ENCODE peak calls at places on chromosomes 16 and 17, in nine cellular contexts. O is CD4-positive, alpha-beta memory T cell; C is heart left ventricle; E is heart right ventricle; T is endodermal cell; Y is spleen; J is tibial artery; P is psoas muscle; I is effector memory CD4-positive, alpha-beta T cell. W is an unnamed sample. For H3K4me1, the result is how much of the 10 kb centered on the place peaks cover.

GRCh38 chr17:4509923-4510614 is 11.4 kb downstream of the SPNS2 start:
- DNase-seq in O (no peak), C (peak), E (peak), T (no peak), Y (peak), J (peak), P (peak), I (no peak), W (no peak)

GRCh38 chr16:48165961-48166578 is 10.3 kb upstream of the ABCC12 start:
- DNase-seq in O (no peak), C (no peak), E (no peak), T (no peak), Y (no peak), J (no peak), P (no peak), I (no peak), W (no peak)

GRCh38 chr17:65000798-65001197 is 55.7 kb downstream of the GNA13 start:
- DNase-seq in O (no peak), C (no peak), E (no peak), T (no peak), Y (no peak), J (no peak), P (no peak), I (no peak), W (no peak)

GRCh38 chr17:67642488-67642887 is 75.2 kb upstream of the NOL11 start:
- DNase-seq in O (no peak), C (no peak), E (no peak), T (no peak), Y (no peak), J (no peak), P (no peak), I (no peak), W (no peak)

GRCh38 chr16:31182391-31182790 is 2.5 kb downstream of the FUS start:
- DNase-seq in O (no peak), C (no peak), E (no peak), T (no peak), Y (no peak), J (no peak), P (no peak), I (no peak), W (no peak)

GRCh38 chr17:50147841-50148225 is 2.6 kb downstream of the PPP1R9B start:
- DNase-seq in O (no peak), C (peak), E (no peak), T (no peak), Y (no peak), J (no peak), P (no peak), I (no peak), W (no peak)

GRCh38 chr17:33284022-33284421 is 9.1 kb downstream of the ASIC2 start:
- DNase-seq in O (no peak), C (peak), E (no peak), T (no peak), Y (no peak), J (peak), P (peak), I (no peak), W (no peak)

GRCh38 chr17:27914382-27914781 is 21.2 kb upstream of the LYRM9 start:
- DNase-seq in O (no peak), C (no peak), E (no peak), T (no peak), Y (no peak), J (no peak), P (no peak), I (no peak), W (no peak)

GRCh38 chr16:65697061-65697460 is 575.2 kb upstream of the CDH11 start:
- DNase-seq in O (no peak), C (no peak), E (no peak), T (no peak), Y (no peak), J (no peak), P (no peak), I (no peak), W (no peak)

GRCh38 chr17:68054296-68054900 is 18.9 kb downstream of the KPNA2 start:
- DNase-seq in O (no peak), C (no peak), E (no peak), T (no peak), Y (no peak), J (no peak), P (no peak), I (no peak), W (no peak)

GRCh38 chr16:65069090-65069489 is 52.8 kb downstream of the CDH11 start:
- DNase-seq in O (no peak), C (no peak), E (no peak), T (no peak), Y (no peak), J (no peak), P (no peak), I (no peak), W (no peak)

GRCh38 chr17:44763170-44763569 is 4.4 kb downstream of the ADAM11 start:
- DNase-seq in O (no peak), C (no peak), E (no peak), T (no peak), Y (no peak), J (no peak), P (no peak), I (no peak), W (no peak)

GRCh38 chr17:66661411-66661843 is 173.5 kb upstream of the CACNG5 start:
- DNase-seq in O (no peak), C (no peak), E (no peak), T (no peak), Y (no peak), J (no peak), P (no peak), I (no peak), W (no peak)

GRCh38 chr17:2689411-2690164 is 22.0 kb downstream of the CLUH start:
- DNase-seq in O (peak), C (peak), E (peak), T (peak), Y (peak), J (peak), P (no peak), I (no peak), W (no peak)

GRCh38 chr17:37081287-37081686 is 132.5 kb downstream of the AATF start:
- DNase-seq in O (no peak), C (no peak), E (no peak), T (peak), Y (no peak), J (no peak), P (no peak), I (no peak), W (no peak)

GRCh38 chr17:4566785-4567184 is 6.4 kb upstream of the GGT6 start:
- DNase-seq in O (no peak), C (peak), E (no peak), T (peak), Y (peak), J (no peak), P (no peak), I (peak), W (no peak)

GRCh38 chr17:4537451-4538235 is 17.5 kb downstream of the MYBBP1A start:
- DNase-seq in O (peak), C (peak), E (peak), T (no peak), Y (no peak), J (no peak), P (peak), I (no peak), W (no peak)

GRCh38 chr17:151004-151403 is 13.6 kb downstream of the SCGB1C2 start:
- DNase-seq in O (no peak), C (no peak), E (no peak), T (no peak), Y (no peak), J (no peak), P (no peak), I (no peak), W (no peak)

GRCh38 chr16:78703951-78704350 is 604.5 kb downstream of the WWOX start:
- DNase-seq in O (no peak), C (no peak), E (no peak), T (no peak), Y (no peak), J (no peak), P (no peak), I (no peak), W (no peak)

GRCh38 chr17:80970044-80970761 is 21.4 kb upstream of the CHMP6 start:
- DNase-seq in O (no peak), C (peak), E (peak), T (peak), Y (peak), J (no peak), P (peak), I (no peak), W (no peak)

GRCh38 chr16:56632160-56632847 is at the start of gene MT1M:
- DNase-seq in O (no peak), C (peak), E (peak), T (peak), Y (no peak), J (peak), P (peak), I (no peak), W (no peak)

GRCh38 chr17:83190601-83191387 is 111.4 kb downstream of the METRNL start:
- DNase-seq in O (no peak), C (no peak), E (no peak), T (no peak), Y (peak), J (peak), P (peak), I (no peak), W (no peak)

GRCh38 chr17:4406386-4406785 is 27.4 kb upstream of the SPNS3 start:
- DNase-seq in O (no peak), C (no peak), E (no peak), T (no peak), Y (no peak), J (no peak), P (no peak), I (no peak), W (no peak)

GRCh38 chr16:81445143-81445922 is 725 bp downstream of the CMIP start:
- DNase-seq in O (peak), C (peak), E (peak), T (peak), Y (peak), J (no peak), P (peak), I (no peak), W (no peak)

GRCh38 chr17:14307560-14308024 is 6.7 kb downstream of the HS3ST3B1 start:
- DNase-seq in O (no peak), C (no peak), E (no peak), T (no peak), Y (no peak), J (no peak), P (no peak), I (no peak), W (no peak)

DNA sequence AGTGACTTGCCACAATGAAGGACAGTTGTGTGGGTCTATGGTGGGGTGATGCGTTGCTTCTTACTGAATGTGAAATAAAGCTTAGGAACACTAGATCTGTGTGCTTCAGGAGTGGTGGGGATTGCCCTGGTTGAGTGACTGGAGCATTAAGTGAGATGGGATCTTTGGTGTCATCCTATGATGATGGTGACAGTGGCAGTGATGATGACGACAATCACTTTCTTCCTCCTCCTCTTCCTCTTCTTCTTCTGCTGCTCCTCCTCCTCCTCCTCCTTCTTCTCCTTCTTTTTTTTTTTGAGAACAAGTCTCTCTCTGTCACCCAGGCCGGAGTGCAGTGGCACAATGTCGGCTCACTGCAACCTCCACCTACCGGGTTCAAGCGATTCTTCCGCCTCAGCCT is 396.8 kb downstream of the SEC14L1 start:
- DNase-seq in O (no peak), C (no peak), E (no peak), T (no peak), Y (peak), J (no peak), P (no peak), I (no peak), W (no peak)
- H3K4me1 ChIP-seq in O (under half), C (under half), E (under half), T (under half), Y (under half), J (under half), P (under half), I (under half), W (under half)

GRCh38 chr16:85746431-85747227 is 4.3 kb downstream of the C16orf74 start:
- DNase-seq in O (no peak), C (no peak), E (no peak), T (peak), Y (no peak), J (no peak), P (no peak), I (no peak), W (no peak)
- H3K4me3 ChIP-seq in O (no peak), C (no peak), E (no peak), T (no peak), Y (no peak), J (no peak), P (no peak), I (no peak), W (no peak)

GRCh38 chr16:50573279-50573678 is 25.1 kb downstream of the NKD1 start:
- DNase-seq in O (no peak), C (no peak), E (no peak), T (no peak), Y (no peak), J (no peak), P (no peak), I (no peak), W (no peak)
- H3K4me1 ChIP-seq in O (under half), C (under half), E (under half), T (under half), Y (under half), J (half or more), P (under half), I (under half), W (under half)

GRCh38 chr16:27245276-27246231 is 23.0 kb downstream of the NSMCE1 start:
- DNase-seq in O (peak), C (no peak), E (no peak), T (peak), Y (no peak), J (peak), P (peak), I (no peak), W (no peak)
- H3K4me3 ChIP-seq in O (no peak), C (no peak), E (no peak), T (no peak), Y (no peak), J (no peak), P (peak), I (no peak), W (no peak)

GRCh38 chr16:2470234-2470601 is 879 bp upstream of the NTN3 start:
- DNase-seq in O (no peak), C (no peak), E (no peak), T (no peak), Y (no peak), J (no peak), P (no peak), I (no peak), W (no peak)
- H3K4me1 ChIP-seq in O (under half), C (under half), E (half or more), T (under half), Y (half or more), J (half or more), P (under half), I (under half), W (half or more)

GRCh38 chr17:6435051-6435450 is at the start of gene AIPL1:
- DNase-seq in O (no peak), C (no peak), E (no peak), T (no peak), Y (no peak), J (no peak), P (no peak), I (no peak), W (no peak)
- H3K4me3 ChIP-seq in O (no peak), C (no peak), E (no peak), T (no peak), Y (no peak), J (no peak), P (no peak), I (no peak), W (no peak)

GRCh38 chr17:57607553-57608120 is 137.5 kb downstream of the CCDC182 start:
- DNase-seq in O (no peak), C (no peak), E (no peak), T (no peak), Y (no peak), J (no peak), P (peak), I (no peak), W (no peak)
- H3K4me1 ChIP-seq in O (half or more), C (under half), E (under half), T (under half), Y (half or more), J (under half), P (under half), I (under half), W (under half)